ENCODE peak calls at places on chromosomes 6 and 20, in four cellular contexts. P is HepG2, H is HCT116, L is K562. C is an unnamed sample.

GRCh38 chr6:3131695-3132094 is 13.2 kb downstream of the BPHL start:
- DNase-seq in P (no peak), H (no peak), L (no peak), C (no peak)

GRCh38 chr20:22890605-22891300 is 144.4 kb upstream of the SSTR4 start:
- DNase-seq in P (no peak), H (no peak), L (no peak), C (no peak)

GRCh38 chr6:43790031-43790430 is 20.0 kb downstream of the VEGFA start:
- DNase-seq in P (no peak), H (no peak), L (no peak), C (no peak)

GRCh38 chr6:12957321-12958051 is 240.9 kb downstream of the PHACTR1 start:
- DNase-seq in P (no peak), H (no peak), L (no peak), C (no peak)

GRCh38 chr20:25865715-25866656 is 169.3 kb upstream of the ZNF337 start:
- DNase-seq in P (peak), H (peak), L (peak), C (no peak)

GRCh38 chr6:27547157-27548075 is 74.5 kb upstream of the ZNF184 start:
- DNase-seq in P (peak), H (peak), L (peak), C (no peak)

GRCh38 chr6:140579918-140580317 is 1205.5 kb upstream of the CITED2 start:
- DNase-seq in P (no peak), H (no peak), L (no peak), C (no peak)

GRCh38 chr6:11496152-11497060 is 41.1 kb upstream of the TMEM170B start:
- DNase-seq in P (peak), H (peak), L (peak), C (peak)

GRCh38 chr6:123777554-123777953 is 26.1 kb upstream of the NKAIN2 start:
- DNase-seq in P (no peak), H (no peak), L (no peak), C (peak)

GRCh38 chr6:159645659-159646058 is 47.4 kb downstream of the SOD2 start:
- DNase-seq in P (no peak), H (no peak), L (no peak), C (no peak)

GRCh38 chr6:33739611-33740010 is 7.1 kb downstream of the IP6K3 start:
- DNase-seq in P (no peak), H (no peak), L (no peak), C (no peak)

GRCh38 chr6:110341671-110342304 is 16.4 kb downstream of the METTL24 start:
- DNase-seq in P (peak), H (peak), L (peak), C (no peak)

GRCh38 chr20:46823271-46823747 is 71.3 kb upstream of the EYA2 start:
- DNase-seq in P (no peak), H (no peak), L (no peak), C (no peak)

GRCh38 chr6:36514554-36515456 is 32.5 kb downstream of the STK38 start:
- DNase-seq in P (peak), H (no peak), L (no peak), C (no peak)

GRCh38 chr6:12605888-12606345 is 110.7 kb upstream of the PHACTR1 start:
- DNase-seq in P (peak), H (peak), L (peak), C (peak)

GRCh38 chr6:159261983-159262382 is 92.8 kb downstream of the FNDC1 start:
- DNase-seq in P (no peak), H (no peak), L (no peak), C (no peak)

GRCh38 chr6:115582386-115582785 is 478.3 kb downstream of the FRK start:
- DNase-seq in P (no peak), H (no peak), L (no peak), C (no peak)

GRCh38 chr6:13328076-13328874 is at the start of gene TBC1D7:
- DNase-seq in P (peak), H (peak), L (peak), C (peak)

GRCh38 chr6:168158280-168158979 is 79.4 kb upstream of the FRMD1 start:
- DNase-seq in P (no peak), H (no peak), L (no peak), C (peak)

GRCh38 chr6:158232445-158233213 is 64.5 kb downstream of the GTF2H5 start:
- DNase-seq in P (peak), H (no peak), L (peak), C (no peak)

GRCh38 chr20:47957135-47957534 is 171.9 kb upstream of the SULF2 start:
- DNase-seq in P (no peak), H (no peak), L (no peak), C (no peak)

GRCh38 chr20:3010985-3011723 is 32.3 kb upstream of the GNRH2 start:
- DNase-seq in P (no peak), H (no peak), L (no peak), C (no peak)

GRCh38 chr6:9516207-9516606 is 898.7 kb downstream of the TFAP2A start:
- DNase-seq in P (no peak), H (peak), L (no peak), C (no peak)

GRCh38 chr20:38330638-38331037 is 15.6 kb upstream of the LBP start:
- DNase-seq in P (peak), H (no peak), L (no peak), C (no peak)

GRCh38 chr20:10622657-10623418 is 51.0 kb downstream of the JAG1 start:
- DNase-seq in P (no peak), H (no peak), L (peak), C (no peak)

GRCh38 chr6:35035481-35036030 is 105.6 kb downstream of the TCP11 start:
- DNase-seq in P (no peak), H (no peak), L (no peak), C (no peak)

DNA sequence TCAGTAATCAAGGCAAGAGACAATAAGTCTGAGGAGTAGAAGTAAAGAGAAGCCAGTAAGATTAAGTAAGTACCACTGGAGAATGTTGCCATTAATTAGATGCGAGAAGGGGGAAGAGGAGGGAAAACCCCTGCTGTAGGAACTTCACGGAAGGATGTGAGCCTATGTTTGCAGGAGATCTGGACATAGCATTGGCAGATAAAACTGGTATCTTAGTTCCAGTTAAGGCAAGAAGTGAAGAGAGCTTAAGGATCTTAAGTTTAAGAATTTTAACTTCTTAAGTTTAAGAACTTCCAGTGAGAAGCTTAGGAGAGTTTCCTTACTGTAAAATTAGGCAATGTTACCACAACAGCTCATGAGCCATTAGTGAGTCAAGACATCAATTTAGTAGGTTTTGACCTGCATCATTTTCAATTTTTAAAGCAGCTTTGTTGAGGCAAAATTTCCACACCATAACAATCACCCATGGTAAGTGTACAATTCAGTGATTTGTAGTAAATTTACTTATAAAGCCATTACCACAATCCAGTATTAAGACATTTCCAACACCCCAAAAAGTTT is 116.8 kb upstream of the UST start:
- DNase-seq in P (no peak), H (no peak), L (no peak), C (no peak)
- TF ChIP-seq TCF7L2 in P (no peak), H (no peak), L (no peak), C (no peak)

DNA sequence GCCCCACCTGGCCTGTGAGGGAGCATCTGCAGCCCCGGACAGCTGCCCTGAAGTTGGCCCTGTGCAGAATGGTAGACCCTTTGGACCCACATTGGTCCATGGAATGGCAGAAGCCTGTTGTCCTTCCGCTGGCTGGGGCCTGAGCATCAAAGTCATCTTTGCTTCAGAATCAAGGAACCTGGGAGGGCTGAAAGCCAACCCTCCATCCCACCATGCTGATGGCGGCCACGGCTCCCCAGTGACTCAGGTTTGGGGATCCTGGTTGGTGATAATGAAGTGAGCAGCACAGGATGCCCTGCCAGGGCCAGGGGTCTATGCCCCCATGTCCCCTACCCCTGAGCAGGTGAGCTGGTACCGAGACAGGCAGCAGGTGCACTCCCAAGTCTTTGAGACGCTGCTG is 52.8 kb downstream of the YTHDF1 start:
- DNase-seq in P (no peak), H (no peak), L (no peak), C (no peak)
- TF ChIP-seq SIN3A in P (no peak), H (no peak), L (no peak), C (no peak)

DNA sequence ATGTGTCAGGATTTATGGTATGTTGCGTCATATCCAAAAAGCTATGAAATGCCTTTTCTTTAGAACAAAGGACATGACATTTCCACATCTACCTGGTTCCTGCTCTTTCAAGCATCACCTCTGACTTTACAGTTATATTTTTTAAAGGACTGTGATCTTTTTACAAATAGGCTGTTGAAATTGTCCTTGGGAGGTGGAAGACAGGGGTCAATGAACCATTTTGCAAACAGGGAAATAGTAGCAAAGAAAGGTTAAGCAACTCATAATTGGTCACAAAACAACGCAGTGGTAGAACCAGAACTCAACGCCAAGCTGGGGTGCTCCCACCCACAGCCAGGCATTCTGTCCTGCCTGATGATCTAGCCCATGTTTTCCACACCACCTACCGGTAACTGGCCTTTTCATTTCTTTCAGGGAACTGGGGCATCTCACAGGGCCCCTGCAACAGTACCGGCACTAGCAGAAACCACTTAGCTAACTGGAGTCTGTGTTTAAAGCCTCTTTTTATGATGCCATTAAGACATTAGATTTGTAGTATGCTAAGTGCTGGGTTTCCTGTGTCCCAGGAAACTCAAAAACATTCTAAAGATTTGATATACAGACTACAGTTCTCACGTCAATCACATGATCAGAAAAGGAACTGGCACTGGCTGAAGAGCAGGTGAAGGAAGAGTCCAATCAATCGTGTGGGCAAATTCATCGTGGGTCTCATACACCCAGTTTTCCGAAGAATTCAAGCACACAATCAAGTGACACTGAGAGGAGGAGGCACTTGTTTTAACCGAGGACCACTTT is 13.9 kb downstream of the ZNF217 start:
- DNase-seq in P (peak), H (no peak), L (peak), C (no peak)
- TF ChIP-seq TCF7L2 in P (peak), H (no peak), L (no peak), C (no peak)

DNA sequence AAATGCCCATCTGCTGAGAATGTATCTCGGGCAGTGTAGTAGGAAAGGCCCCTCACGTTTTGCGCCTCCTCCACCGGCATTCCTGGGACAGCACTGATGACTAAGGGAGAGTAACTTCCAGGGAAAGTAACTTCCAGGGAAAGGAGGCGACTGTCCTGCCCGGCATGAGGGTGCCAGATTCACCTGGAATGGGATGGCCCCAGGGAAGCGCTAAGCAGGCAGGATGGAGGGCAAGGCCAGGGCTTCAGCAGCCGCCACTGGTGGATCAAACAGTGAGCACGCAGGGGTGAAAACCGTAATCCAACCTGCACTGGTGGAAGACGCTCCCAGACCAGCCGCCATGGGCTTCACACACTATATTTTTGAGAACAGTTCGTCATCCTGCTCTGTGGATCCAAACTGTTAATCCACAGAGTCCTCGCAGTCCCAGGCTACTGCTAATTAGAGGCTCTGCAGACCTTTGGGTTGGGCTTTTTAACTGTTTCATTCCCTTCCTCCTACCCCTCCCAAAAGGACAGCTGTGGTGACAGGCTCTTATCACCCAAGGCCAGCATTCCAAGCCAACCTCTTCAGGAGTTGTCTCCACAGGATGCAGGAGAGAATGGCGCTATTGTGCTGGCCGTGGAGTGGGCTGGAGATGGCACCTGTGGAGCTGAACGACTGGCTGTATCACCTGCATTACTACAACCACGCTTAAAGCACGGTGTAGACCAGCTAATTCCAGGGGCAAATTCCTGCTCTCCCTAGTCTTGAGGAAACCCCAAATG is 178.9 kb downstream of the DLL1 start:
- DNase-seq in P (no peak), H (no peak), L (no peak), C (no peak)
- TF ChIP-seq SIN3A in P (no peak), H (no peak), L (no peak), C (no peak)

DNA sequence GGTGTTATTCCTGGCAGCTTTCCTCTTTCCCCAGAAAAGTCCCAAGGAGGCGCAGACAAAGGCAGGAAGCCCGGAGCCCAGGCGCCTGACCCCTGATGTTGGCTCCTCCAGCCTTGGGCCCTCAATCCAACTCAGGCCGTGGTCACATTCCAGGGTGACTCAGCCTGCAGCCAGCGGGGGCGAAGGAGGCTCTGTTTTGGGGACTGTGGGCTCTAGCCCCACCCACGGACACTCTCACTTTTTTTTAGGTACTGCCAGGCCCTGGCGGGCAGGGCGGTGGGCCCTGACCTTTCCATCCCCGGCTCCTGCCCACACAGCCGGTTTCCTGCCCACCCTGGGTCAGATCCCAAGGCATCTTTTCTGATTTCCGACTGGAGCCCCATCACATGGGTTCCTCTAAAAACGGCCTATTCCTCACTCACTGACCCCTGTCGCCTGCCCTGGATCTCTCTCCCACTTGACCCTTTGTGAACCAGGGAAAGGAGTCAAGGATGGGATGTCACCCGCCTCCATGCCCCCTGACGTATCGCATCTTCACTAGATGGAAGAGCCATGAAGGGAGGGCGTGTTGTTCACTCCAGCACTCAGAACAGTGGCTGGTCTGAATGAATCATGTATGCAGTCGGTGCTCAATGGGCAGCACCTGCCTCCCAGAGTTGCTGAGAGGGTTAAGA is 5.5 kb downstream of the PTGIS start:
- DNase-seq in P (no peak), H (peak), L (peak), C (no peak)
- TF ChIP-seq TCF7L2 in P (no peak), H (no peak), L (no peak), C (peak)

GRCh38 chr20:41300906-41301305 is 16.6 kb downstream of the ZHX3 start:
- DNase-seq in P (no peak), H (no peak), L (no peak), C (no peak)
- TF ChIP-seq SIN3A in P (no peak), H (no peak), L (no peak), C (no peak)

GRCh38 chr6:106097368-106098231 is 11.5 kb downstream of the PRDM1 start:
- DNase-seq in P (no peak), H (no peak), L (no peak), C (no peak)
- TF ChIP-seq TCF7L2 in P (no peak), H (no peak), L (no peak), C (no peak)

C was measured in Panc1.